ENCODE peak calls at places on chromosomes 4 and X, in ten cellular contexts. V is activated T-cell treated with anti-CD3 and anti-CD28 coated beads for 1 hour; U is left colon; A is PC-3; G is activated CD4-positive, alpha-beta T cell treated with anti-CD3 and anti-CD28 coated beads, Interleukin-2, amount 10 ng/mL, durations not matched to agents 7 days and 5 days; I is left ventricle myocardium inferior; R is GM23248; Q is stimulated activated CD8-positive, alpha-beta memory T cell treated with anti-CD3 and anti-CD28 coated beads, Interleukin-4, amount 100 ng/mL, for 24 hours; D is NAMALWA; Y is iris pigment epithelial cell. F is an unnamed sample.

GRCh38 chrX:133980406-133980805 is 5.0 kb downstream of the GPC3 start:
- DNase-seq in Q (no peak), V (no peak), G (no peak), I (no peak), U (no peak), D (no peak), R (peak), Y (peak), A (no peak), F (no peak)

GRCh38 chr4:25172964-25173917 is 13.0 kb upstream of the SEPSECS start:
- DNase-seq in D (no peak), U (no peak), R (peak), Y (peak), I (no peak), V (no peak), Q (no peak), A (peak), G (no peak), F (no peak)

GRCh38 chrX:42096262-42096939 is 173.0 kb upstream of the CASK start:
- DNase-seq in R (peak), Q (no peak), D (no peak), U (no peak), V (no peak), A (peak), Y (peak), I (no peak), G (no peak), F (no peak)

GRCh38 chr4:114807759-114808404 is 209.3 kb downstream of the UGT8 start:
- DNase-seq in A (peak), G (peak), Q (no peak), I (no peak), Y (no peak), V (no peak), R (peak), D (peak), U (peak), F (peak)

GRCh38 chrX:112849010-112849409 is 8.4 kb upstream of the AMOT start:
- DNase-seq in D (no peak), A (no peak), G (no peak), Q (no peak), Y (no peak), I (no peak), R (peak), V (no peak), U (no peak), F (no peak)

GRCh38 chr4:1759818-1760223 is 33.3 kb upstream of the FGFR3 start:
- DNase-seq in V (no peak), Y (no peak), R (no peak), I (no peak), A (no peak), U (no peak), D (no peak), Q (no peak), G (no peak), F (no peak)

GRCh38 chrX:48676893-48677270 is 6.7 kb upstream of the WAS start:
- DNase-seq in U (peak), Q (no peak), R (peak), G (peak), D (peak), I (no peak), A (peak), Y (no peak), V (no peak), F (no peak)

GRCh38 chrX:41857670-41858069 is 65.7 kb downstream of the CASK start:
- DNase-seq in G (no peak), A (no peak), D (no peak), R (no peak), Y (no peak), V (no peak), Q (no peak), I (no peak), U (no peak), F (no peak)

GRCh38 chr4:165440415-165440882 is 61.6 kb downstream of the CPE start:
- DNase-seq in G (no peak), D (no peak), I (no peak), R (peak), A (peak), Q (no peak), V (no peak), Y (peak), U (no peak), F (no peak)

GRCh38 chr4:7811536-7812190 is 128.0 kb downstream of the AFAP1 start:
- DNase-seq in U (peak), I (peak), Y (peak), D (no peak), Q (no peak), R (peak), G (no peak), V (no peak), A (no peak), F (peak)

GRCh38 chr4:16413794-16414555 is 187.7 kb upstream of the TAPT1 start:
- DNase-seq in R (no peak), D (no peak), Q (no peak), V (no peak), Y (no peak), G (no peak), I (no peak), A (no peak), U (no peak), F (no peak)

GRCh38 chr4:153676984-153677383 is 7.1 kb upstream of the TLR2 start:
- DNase-seq in V (no peak), I (no peak), D (no peak), Q (no peak), A (peak), R (peak), U (no peak), Y (peak), G (no peak), F (no peak)

GRCh38 chr4:3683077-3683743 is 83.0 kb upstream of the ADRA2C start:
- DNase-seq in G (no peak), R (no peak), V (no peak), Q (no peak), I (no peak), U (no peak), D (no peak), A (no peak), Y (no peak), F (no peak)

GRCh38 chrX:123121241-123121640 is 62.8 kb upstream of the GRIA3 start:
- DNase-seq in I (no peak), U (no peak), D (no peak), V (no peak), Q (no peak), Y (no peak), A (no peak), G (no peak), R (peak), F (no peak)

GRCh38 chrX:45781901-45782553 is 581.4 kb upstream of the DIPK2B start:
- DNase-seq in G (no peak), D (no peak), I (no peak), Q (no peak), U (no peak), A (peak), V (no peak), R (peak), Y (peak), F (peak)

GRCh38 chrX:71606536-71607216 is 11.6 kb downstream of the CXCR3 start:
- DNase-seq in I (no peak), Y (no peak), U (no peak), R (no peak), V (no peak), A (no peak), Q (no peak), D (no peak), G (peak), F (no peak)

GRCh38 chrX:97126020-97126419 is 242.3 kb downstream of the RPA4 start:
- DNase-seq in Q (no peak), R (peak), U (no peak), Y (peak), D (no peak), A (peak), V (no peak), I (no peak), G (no peak), F (no peak)

GRCh38 chr4:47032405-47033106 is 1.2 kb downstream of the GABRB1 start:
- DNase-seq in U (peak), A (no peak), V (no peak), R (peak), Y (peak), I (peak), Q (peak), D (peak), G (peak), F (peak)

GRCh38 chr4:177239878-177240277 is 69.8 kb upstream of the NEIL3 start:
- DNase-seq in A (no peak), D (no peak), Y (no peak), I (no peak), V (no peak), Q (no peak), G (no peak), U (no peak), R (peak), F (no peak)

GRCh38 chrX:73447311-73447794 is 500 bp downstream of the CDX4 start:
- DNase-seq in R (no peak), U (no peak), A (no peak), V (no peak), D (no peak), Y (no peak), I (no peak), G (no peak), Q (no peak), F (peak)

GRCh38 chr4:1276984-1277383 is 12.7 kb upstream of the MAEA start:
- DNase-seq in A (no peak), R (no peak), G (no peak), Q (no peak), U (no peak), D (no peak), Y (no peak), V (no peak), I (no peak), F (no peak)

GRCh38 chrX:102968216-102968615 is 31.1 kb downstream of the RAB40AL start:
- DNase-seq in A (no peak), I (no peak), G (no peak), U (no peak), Y (no peak), R (no peak), Q (no peak), D (no peak), V (no peak), F (no peak)

F was measured in neural progenitor cell.